ENCODE peak calls at places on chromosomes 1 and 21, in nine cellular contexts. W is skeletal muscle cell, J is adrenal gland, T is AG10803, Q is OCI-LY7, S is cardiac muscle cell, I is K562, Y is suprapubic skin, U is astrocyte. O is an unnamed sample.
A peak's percentile ranks its signal among the peaks of the same experiment; 100 is the strongest.

GRCh38 chr1:206482611-206483010 is 12.3 kb downstream of the IKBKE start:
- DNase-seq in W (no peak), J (no peak), T (no peak), Q (no peak), S (no peak), I (no peak), Y (no peak), U (no peak), O (no peak)

GRCh38 chr1:56387071-56387747 is 192.2 kb downstream of the PLPP3 start:
- DNase-seq in W (no peak), J (no peak), T (peak; percentile 45), Q (no peak), S (no peak), I (no peak), Y (no peak), U (peak; percentile 76), O (no peak)

GRCh38 chr21:28768753-28769152 is 223.9 kb downstream of the LTN1 start:
- DNase-seq in W (no peak), J (no peak), T (no peak), Q (no peak), S (no peak), I (no peak), Y (no peak), U (no peak), O (no peak)

GRCh38 chr21:40215941-40216340 is 348.7 kb downstream of the PCP4 start:
- DNase-seq in W (no peak), J (no peak), T (no peak), Q (no peak), S (no peak), I (no peak), Y (no peak), U (no peak), O (no peak)

GRCh38 chr1:145956776-145957442 is 908 bp downstream of the LIX1L start:
- DNase-seq in W (no peak), J (peak; percentile 73), T (peak; percentile 48), Q (peak; percentile 51), S (peak; percentile 80), I (no peak), Y (no peak), U (peak; percentile 36), O (no peak)

GRCh38 chr1:201350361-201350725 is 27.1 kb downstream of the TNNT2 start:
- DNase-seq in W (no peak), J (no peak), T (no peak), Q (no peak), S (no peak), I (no peak), Y (no peak), U (no peak), O (no peak)

GRCh38 chr1:31707711-31708110 is 3.9 kb upstream of the COL16A1 start:
- DNase-seq in W (no peak), J (no peak), T (peak; percentile 68), Q (no peak), S (peak; percentile 88), I (no peak), Y (no peak), U (peak; percentile 88), O (no peak)

GRCh38 chr1:95793893-95794292 is 559.9 kb downstream of the RWDD3 start:
- DNase-seq in W (no peak), J (no peak), T (no peak), Q (no peak), S (peak; percentile 1), I (no peak), Y (no peak), U (no peak), O (no peak)

GRCh38 chr1:51487628-51488027 is 31.4 kb downstream of the EPS15 start:
- DNase-seq in W (no peak), J (no peak), T (no peak), Q (no peak), S (no peak), I (peak; percentile 56), Y (no peak), U (no peak), O (no peak)

GRCh38 chr1:103779932-103780331 is 30.2 kb downstream of the AMY1C start:
- DNase-seq in W (no peak), J (no peak), T (no peak), Q (no peak), S (no peak), I (no peak), Y (no peak), U (no peak), O (no peak)

GRCh38 chr1:175154595-175155472 is 37.7 kb downstream of the KIAA0040 start:
- DNase-seq in W (no peak), J (peak; percentile 80), T (peak; percentile 47), Q (peak; percentile 82), S (peak; percentile 57), I (peak; percentile 71), Y (no peak), U (peak; percentile 14), O (peak; percentile 65)

GRCh38 chr1:70902211-70902610 is 145.4 kb downstream of the PTGER3 start:
- DNase-seq in W (no peak), J (no peak), T (no peak), Q (no peak), S (no peak), I (no peak), Y (no peak), U (no peak), O (no peak)

GRCh38 chr1:234325878-234326492 is 47.3 kb upstream of the COA6 start:
- DNase-seq in W (no peak), J (no peak), T (no peak), Q (no peak), S (no peak), I (no peak), Y (no peak), U (no peak), O (no peak)
- H3K4me3 ChIP-seq in W (peak overlapping the region; percentile 40), J (peak overlapping the region; percentile 7), T (peak overlapping the region; percentile 61), Q (no peak overlapping the region), S (no peak overlapping the region), I (no peak overlapping the region), Y (peak overlapping the region; percentile 42), U (peak overlapping the region; percentile 40), O (peak overlapping the region; percentile 71)

GRCh38 chr1:107145637-107146036 is 4.8 kb downstream of the NTNG1 start:
- DNase-seq in W (no peak), J (no peak), T (no peak), Q (no peak), S (no peak), I (no peak), Y (no peak), U (no peak), O (no peak)
- H3K4me3 ChIP-seq in W (no peak overlapping the region), J (no peak overlapping the region), T (no peak overlapping the region), Q (no peak overlapping the region), S (no peak overlapping the region), I (no peak overlapping the region), Y (no peak overlapping the region), U (no peak overlapping the region), O (no peak overlapping the region)

GRCh38 chr1:53061123-53061858 is 722 bp upstream of the PODN start:
- DNase-seq in W (no peak), J (no peak), T (peak; percentile 38), Q (no peak), S (peak; percentile 72), I (no peak), Y (no peak), U (no peak), O (no peak)
- H3K4me3 ChIP-seq in W (peak overlapping the region; percentile 42), J (peak overlapping the region; percentile 62), T (peak overlapping the region; percentile 77), Q (no peak overlapping the region), S (peak overlapping the region; percentile 32), I (no peak overlapping the region), Y (peak overlapping the region; percentile 57), U (peak overlapping the region; percentile 18), O (no peak overlapping the region)

DNA sequence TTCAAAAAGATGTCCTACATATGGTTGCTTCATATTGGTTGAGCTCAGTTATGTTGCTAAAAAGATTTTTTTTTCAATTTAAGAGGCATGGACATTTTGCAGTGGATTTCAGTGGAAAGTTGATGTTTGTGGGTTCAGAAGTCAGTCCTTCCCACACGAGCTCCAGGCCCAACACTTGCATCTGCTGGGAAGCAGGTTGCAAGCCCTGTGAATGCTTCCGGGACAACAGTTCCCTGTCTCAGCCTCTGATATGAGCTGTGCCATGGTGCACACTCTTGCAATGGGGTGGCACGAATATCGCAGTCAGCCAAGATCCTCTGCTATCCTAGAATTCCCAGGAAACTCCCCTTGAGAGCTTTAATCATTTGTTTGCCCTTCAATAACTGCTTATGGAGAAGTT is 30.3 kb upstream of the ABCG1 start:
- DNase-seq in W (no peak), J (no peak), T (no peak), Q (peak; percentile 56), S (no peak), I (no peak), Y (no peak), U (no peak), O (no peak)
- H3K4me3 ChIP-seq in W (no peak overlapping the region), J (no peak overlapping the region), T (no peak overlapping the region), Q (peak overlapping the region; percentile 49), S (no peak overlapping the region), I (no peak overlapping the region), Y (no peak overlapping the region), U (no peak overlapping the region), O (peak overlapping the region; percentile 16)

GRCh38 chr1:2052756-2053155 is 2.5 kb downstream of the PRKCZ start:
- DNase-seq in W (no peak), J (no peak), T (no peak), Q (no peak), S (no peak), I (no peak), Y (no peak), U (no peak), O (peak; percentile 3)

GRCh38 chr1:2049517-2050481 is at the start of gene PRKCZ:
- DNase-seq in W (no peak), J (peak; percentile 94), T (no peak), Q (peak; percentile 94), S (peak; percentile 21), I (peak; percentile 74), Y (no peak), U (no peak), O (peak; percentile 95)

GRCh38 chr1:2050482-2050792 is 226 bp downstream of the PRKCZ start:
- DNase-seq in W (no peak), J (peak; percentile 48), T (no peak), Q (no peak), S (no peak), I (no peak), Y (no peak), U (no peak), O (no peak)

GRCh38 chr1:2052096-2052569 is 1.9 kb downstream of the PRKCZ start:
- DNase-seq in W (no peak), J (no peak), T (no peak), Q (no peak), S (no peak), I (no peak), Y (no peak), U (no peak), O (no peak)

GRCh38 chr1:2050793-2051682 is 827 bp downstream of the PRKCZ start:
- DNase-seq in W (no peak), J (no peak), T (no peak), Q (no peak), S (no peak), I (no peak), Y (no peak), U (no peak), O (no peak)
- H3K4me3 ChIP-seq in W (no peak overlapping the region), J (peak overlapping the region; percentile 92), T (no peak overlapping the region), Q (peak overlapping the region; percentile 73), S (peak overlapping the region; percentile 76), I (peak overlapping the region; percentile 19), Y (peak overlapping the region; percentile 62), U (no peak overlapping the region), O (peak overlapping the region; percentile 6)

GRCh38 chr21:46182548-46183336 is 1.5 kb downstream of the SPATC1L start:
- DNase-seq in W (no peak), J (peak; percentile 58), T (no peak), Q (no peak), S (no peak), I (peak; percentile 38), Y (peak; percentile 81), U (no peak), O (no peak)
- H3K4me3 ChIP-seq in W (no peak overlapping the region), J (no peak overlapping the region), T (peak overlapping the region; percentile 13), Q (no peak overlapping the region), S (no peak overlapping the region), I (peak overlapping the region; percentile 27), Y (no peak overlapping the region), U (no peak overlapping the region), O (no peak overlapping the region)